ENCODE peak calls at places on chromosomes 3 and 15, in four cellular contexts. One of them, this sample, is unnamed.

GRCh38 chr3:72060447-72061034 is 275.6 kb upstream of the PROK2 start:
- DNase-seq in mesenchymal stem cell: no peak
- DNase-seq in trophoblast cell: no peak
- DNase-seq in IMR-90: no peak
- DNase-seq in this sample: no peak

GRCh38 chr3:195101927-195102608 is 168.9 kb downstream of the XXYLT1 start:
- DNase-seq in mesenchymal stem cell: no peak
- DNase-seq in trophoblast cell: no peak
- DNase-seq in IMR-90: no peak
- DNase-seq in this sample: no peak

GRCh38 chr3:24086597-24087369 is 141.7 kb downstream of the NR1D2 start:
- DNase-seq in mesenchymal stem cell: peak; percentile 22
- DNase-seq in trophoblast cell: no peak
- DNase-seq in IMR-90: no peak
- DNase-seq in this sample: no peak

GRCh38 chr15:34621675-34622074 is 38.2 kb upstream of the GOLGA8B start:
- DNase-seq in mesenchymal stem cell: no peak
- DNase-seq in trophoblast cell: no peak
- DNase-seq in IMR-90: peak; percentile 58
- DNase-seq in this sample: no peak

GRCh38 chr3:153513236-153513635 is 351.2 kb downstream of the RAP2B start:
- DNase-seq in mesenchymal stem cell: peak; percentile 2
- DNase-seq in trophoblast cell: no peak
- DNase-seq in IMR-90: no peak
- DNase-seq in this sample: peak; percentile 58

GRCh38 chr15:87591042-87591441 is 665.5 kb downstream of the NTRK3 start:
- DNase-seq in mesenchymal stem cell: no peak
- DNase-seq in trophoblast cell: no peak
- DNase-seq in IMR-90: no peak
- DNase-seq in this sample: no peak

GRCh38 chr15:83413054-83413719 is 34.0 kb upstream of the SH3GL3 start:
- DNase-seq in mesenchymal stem cell: no peak
- DNase-seq in trophoblast cell: no peak
- DNase-seq in IMR-90: no peak
- DNase-seq in this sample: no peak

GRCh38 chr3:69791111-69791510 is 51.8 kb downstream of the MITF start:
- DNase-seq in mesenchymal stem cell: peak; percentile 96
- DNase-seq in trophoblast cell: peak; percentile 34
- DNase-seq in IMR-90: peak; percentile 84
- DNase-seq in this sample: peak; percentile 20

GRCh38 chr3:129226374-129226773 is 23.0 kb upstream of the COPG1 start:
- DNase-seq in mesenchymal stem cell: peak; percentile 84
- DNase-seq in trophoblast cell: peak; percentile 76
- DNase-seq in IMR-90: peak; percentile 95
- DNase-seq in this sample: no peak

GRCh38 chr3:7847521-7847920 is 654.1 kb upstream of the LMCD1 start:
- DNase-seq in mesenchymal stem cell: no peak
- DNase-seq in trophoblast cell: no peak
- DNase-seq in IMR-90: no peak
- DNase-seq in this sample: peak; percentile 14

GRCh38 chr3:44886561-44886960 is 12.2 kb downstream of the TGM4 start:
- DNase-seq in mesenchymal stem cell: no peak
- DNase-seq in trophoblast cell: no peak
- DNase-seq in IMR-90: no peak
- DNase-seq in this sample: no peak

GRCh38 chr3:42052867-42053351 is 38.2 kb upstream of the TRAK1 start:
- DNase-seq in mesenchymal stem cell: peak; percentile 71
- DNase-seq in trophoblast cell: no peak
- DNase-seq in IMR-90: peak; percentile 69
- DNase-seq in this sample: no peak

GRCh38 chr15:31484369-31484951 is 157.8 kb downstream of the KLF13 start:
- DNase-seq in mesenchymal stem cell: no peak
- DNase-seq in trophoblast cell: no peak
- DNase-seq in IMR-90: no peak
- DNase-seq in this sample: no peak

GRCh38 chr3:74592359-74592758 is 22.1 kb downstream of the CNTN3 start:
- DNase-seq in mesenchymal stem cell: no peak
- DNase-seq in trophoblast cell: no peak
- DNase-seq in IMR-90: peak; percentile 42
- DNase-seq in this sample: no peak

GRCh38 chr15:62912808-62913207 is 129.7 kb upstream of the TPM1 start:
- DNase-seq in mesenchymal stem cell: peak; percentile 29
- DNase-seq in trophoblast cell: no peak
- DNase-seq in IMR-90: no peak
- DNase-seq in this sample: peak; percentile 58

GRCh38 chr3:197454014-197454413 is 101.8 kb downstream of the BDH1 start:
- DNase-seq in mesenchymal stem cell: no peak
- DNase-seq in trophoblast cell: no peak
- DNase-seq in IMR-90: no peak
- DNase-seq in this sample: peak; percentile 69

GRCh38 chr3:82814660-82815059 is 1053.2 kb upstream of the GBE1 start:
- DNase-seq in mesenchymal stem cell: no peak
- DNase-seq in trophoblast cell: no peak
- DNase-seq in IMR-90: no peak
- DNase-seq in this sample: no peak

GRCh38 chr15:57060799-57061198 is 142.4 kb downstream of the TCF12 start:
- DNase-seq in mesenchymal stem cell: peak; percentile 42
- DNase-seq in trophoblast cell: peak; percentile 31
- DNase-seq in IMR-90: peak; percentile 89
- DNase-seq in this sample: no peak

GRCh38 chr3:118688396-118688884 is 346.2 kb downstream of the IGSF11 start:
- DNase-seq in mesenchymal stem cell: peak; percentile 24
- DNase-seq in trophoblast cell: no peak
- DNase-seq in IMR-90: no peak
- DNase-seq in this sample: peak; percentile 23

GRCh38 chr3:162354343-162354742 is 857.7 kb downstream of the OTOL1 start:
- DNase-seq in mesenchymal stem cell: no peak
- DNase-seq in trophoblast cell: no peak
- DNase-seq in IMR-90: peak; percentile 78
- DNase-seq in this sample: no peak

GRCh38 chr3:159413319-159413718 is 575.3 kb upstream of the IL12A start:
- DNase-seq in mesenchymal stem cell: no peak
- DNase-seq in trophoblast cell: no peak
- DNase-seq in IMR-90: no peak
- DNase-seq in this sample: no peak

GRCh38 chr3:8318002-8318649 is 183.5 kb upstream of the LMCD1 start:
- DNase-seq in mesenchymal stem cell: peak; percentile 8
- DNase-seq in trophoblast cell: no peak
- DNase-seq in IMR-90: peak; percentile 82
- DNase-seq in this sample: peak; percentile 90

GRCh38 chr3:48194446-48195071 is 6.3 kb upstream of the CDC25A start:
- DNase-seq in mesenchymal stem cell: peak; percentile 76
- DNase-seq in trophoblast cell: peak; percentile 53
- DNase-seq in IMR-90: peak; percentile 51
- DNase-seq in this sample: peak; percentile 82

GRCh38 chr3:170355738-170356595 is 1.5 kb upstream of the SKIL start:
- DNase-seq in mesenchymal stem cell: peak; percentile 91
- DNase-seq in trophoblast cell: peak; percentile 20
- DNase-seq in IMR-90: peak; percentile 54
- DNase-seq in this sample: peak; percentile 49

GRCh38 chr3:175121225-175121624 is 262.1 kb downstream of the NAALADL2 start:
- DNase-seq in mesenchymal stem cell: no peak
- DNase-seq in trophoblast cell: peak; percentile 15
- DNase-seq in IMR-90: no peak
- DNase-seq in this sample: peak; percentile 28

GRCh38 chr3:147945968-147946519 is 536.9 kb downstream of the ZIC1 start:
- DNase-seq in mesenchymal stem cell: peak; percentile 90
- DNase-seq in trophoblast cell: no peak
- DNase-seq in IMR-90: peak; percentile 95
- DNase-seq in this sample: peak; percentile 57

GRCh38 chr3:168275662-168276061 is 179.9 kb upstream of the GOLIM4 start:
- DNase-seq in mesenchymal stem cell: no peak
- DNase-seq in trophoblast cell: no peak
- DNase-seq in IMR-90: no peak
- DNase-seq in this sample: no peak

GRCh38 chr3:29978036-29978435 is 628.4 kb upstream of the TGFBR2 start:
- DNase-seq in mesenchymal stem cell: no peak
- DNase-seq in trophoblast cell: no peak
- DNase-seq in IMR-90: no peak
- DNase-seq in this sample: no peak

GRCh38 chr3:29977360-29977759 is 629.0 kb upstream of the TGFBR2 start:
- DNase-seq in mesenchymal stem cell: no peak
- DNase-seq in trophoblast cell: no peak
- DNase-seq in IMR-90: no peak
- DNase-seq in this sample: no peak

GRCh38 chr3:29976871-29977270 is 629.5 kb upstream of the TGFBR2 start:
- DNase-seq in mesenchymal stem cell: no peak
- DNase-seq in trophoblast cell: no peak
- DNase-seq in IMR-90: no peak
- DNase-seq in this sample: no peak

GRCh38 chr3:29972594-29972993 is 633.8 kb upstream of the TGFBR2 start:
- DNase-seq in mesenchymal stem cell: peak; percentile 34
- DNase-seq in trophoblast cell: no peak
- DNase-seq in IMR-90: peak; percentile 57
- DNase-seq in this sample: peak; percentile 4

GRCh38 chr3:29973763-29974162 is 632.6 kb upstream of the TGFBR2 start:
- DNase-seq in mesenchymal stem cell: no peak
- DNase-seq in trophoblast cell: no peak
- DNase-seq in IMR-90: no peak
- DNase-seq in this sample: no peak
- H2BK120ac ChIP-seq in mesenchymal stem cell: no peak overlapping the region
- H2BK120ac ChIP-seq in trophoblast cell: no peak overlapping the region
- H2BK120ac ChIP-seq in IMR-90: no peak overlapping the region
- H2BK120ac ChIP-seq in this sample: no peak overlapping the region

DNA sequence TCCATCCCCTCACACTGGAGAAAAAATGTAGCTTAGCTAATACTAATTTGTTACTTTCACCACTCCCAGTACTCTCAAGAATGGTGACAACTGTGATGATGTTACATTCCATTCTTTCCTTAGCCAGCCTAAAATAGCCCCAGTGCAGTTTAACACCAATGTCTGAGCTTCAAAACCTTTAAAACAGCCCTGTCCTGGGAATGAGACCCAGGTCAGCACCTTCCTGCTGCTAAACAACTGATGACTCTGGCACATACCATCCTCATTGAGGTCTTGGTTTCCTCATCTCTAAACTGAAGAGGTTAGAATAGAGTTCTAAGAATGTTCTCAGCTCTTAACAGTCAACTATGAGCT is 3.8 kb downstream of the SCAMP2 start:
- DNase-seq in mesenchymal stem cell: peak; percentile 22
- DNase-seq in trophoblast cell: peak; percentile 57
- DNase-seq in IMR-90: no peak
- DNase-seq in this sample: peak; percentile 23
- H3K4me3 ChIP-seq in mesenchymal stem cell: no peak overlapping the region
- H3K4me3 ChIP-seq in trophoblast cell: no peak overlapping the region
- H3K4me3 ChIP-seq in IMR-90: no peak overlapping the region
- H3K4me3 ChIP-seq in this sample: no peak overlapping the region

GRCh38 chr3:99666201-99666600 is 27.8 kb downstream of the COL8A1 start:
- DNase-seq in mesenchymal stem cell: peak; percentile 49
- DNase-seq in trophoblast cell: no peak
- DNase-seq in IMR-90: no peak
- DNase-seq in this sample: no peak

GRCh38 chr3:99663981-99664380 is 25.6 kb downstream of the COL8A1 start:
- DNase-seq in mesenchymal stem cell: no peak
- DNase-seq in trophoblast cell: no peak
- DNase-seq in IMR-90: no peak
- DNase-seq in this sample: no peak

GRCh38 chr3:99665017-99665416 is 26.6 kb downstream of the COL8A1 start:
- DNase-seq in mesenchymal stem cell: no peak
- DNase-seq in trophoblast cell: no peak
- DNase-seq in IMR-90: no peak
- DNase-seq in this sample: no peak

GRCh38 chr3:99659965-99660364 is 21.6 kb downstream of the COL8A1 start:
- DNase-seq in mesenchymal stem cell: peak; percentile 95
- DNase-seq in trophoblast cell: no peak
- DNase-seq in IMR-90: no peak
- DNase-seq in this sample: no peak

DNA sequence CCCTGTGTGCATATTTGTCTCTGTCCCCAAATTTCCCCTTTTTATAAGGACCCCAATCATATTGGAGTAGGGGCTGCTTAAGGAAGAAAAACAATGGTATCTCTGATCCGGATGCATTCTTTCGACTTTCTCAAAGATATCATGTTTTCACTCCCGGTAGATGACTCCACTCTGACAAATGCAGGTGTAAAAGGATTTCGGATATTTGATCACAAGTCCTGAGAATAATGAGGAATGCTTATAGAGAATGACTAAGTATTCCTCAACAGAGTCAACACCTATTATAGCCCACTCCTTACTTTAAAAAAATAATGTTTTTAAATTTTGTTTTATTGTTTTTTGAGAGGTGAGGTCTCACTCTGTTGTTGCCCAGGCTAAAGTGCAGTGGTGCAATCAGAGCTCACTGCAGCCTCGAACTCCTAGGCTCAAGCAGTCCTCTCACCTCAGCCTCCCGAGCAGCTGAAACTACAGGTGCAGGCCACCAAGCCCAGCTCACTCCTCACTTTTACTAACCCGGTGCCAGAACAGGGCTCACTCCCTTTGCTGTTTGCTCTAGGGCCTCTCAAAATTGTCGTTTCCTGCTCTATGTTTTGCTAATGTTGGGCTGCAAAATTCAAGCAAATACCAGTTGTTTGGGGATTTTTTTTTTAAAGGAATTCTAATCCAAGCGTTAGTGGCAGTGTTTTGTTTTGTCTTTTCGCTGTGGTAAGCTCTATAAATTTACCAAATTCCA is 24.6 kb downstream of the COL8A1 start:
- DNase-seq in mesenchymal stem cell: no peak
- DNase-seq in trophoblast cell: no peak
- DNase-seq in IMR-90: no peak
- DNase-seq in this sample: no peak
- H2BK5ac ChIP-seq in mesenchymal stem cell: no peak overlapping the region
- H2BK5ac ChIP-seq in trophoblast cell: no peak overlapping the region
- H2BK5ac ChIP-seq in IMR-90: no peak overlapping the region
- H2BK5ac ChIP-seq in this sample: no peak overlapping the region

DNA sequence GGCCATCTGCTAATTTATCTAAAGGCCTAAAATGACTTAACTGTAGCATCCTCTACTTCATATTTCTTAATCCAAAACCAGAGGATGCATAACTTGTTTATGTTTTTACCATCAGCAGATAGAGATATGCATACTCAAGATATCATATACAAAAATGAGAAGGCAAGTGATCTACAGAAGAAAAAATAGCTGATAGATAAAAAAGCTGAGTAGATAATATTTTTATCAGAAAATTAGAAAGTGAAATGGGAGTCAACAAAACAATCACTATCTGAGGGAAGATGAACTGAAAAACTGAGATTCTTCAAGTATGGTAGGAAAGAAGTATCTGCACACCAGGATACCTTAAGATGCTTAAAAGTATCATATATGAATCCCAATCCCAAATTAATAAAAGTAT is 25.4 kb downstream of the DYNC1LI1 start:
- DNase-seq in mesenchymal stem cell: no peak
- DNase-seq in trophoblast cell: no peak
- DNase-seq in IMR-90: no peak
- DNase-seq in this sample: no peak
- H2BK120ac ChIP-seq in mesenchymal stem cell: no peak overlapping the region
- H2BK120ac ChIP-seq in trophoblast cell: no peak overlapping the region
- H2BK120ac ChIP-seq in IMR-90: no peak overlapping the region
- H2BK120ac ChIP-seq in this sample: no peak overlapping the region

This sample was measured in mesendoderm.